ENCODE peak calls at places on chromosomes 1 and 21, in ten cellular contexts. D is prostate gland, M is thoracic aorta, W is PC-9, Q is mucosa of descending colon, S is HAP-1, O is adipocyte, L is heart left ventricle, R is aorta, F is psoas muscle. C is an unnamed sample.

GRCh38 chr1:21939650-21940374 is 2.7 kb upstream of the HSPG2 start:
- DNase-seq in R (peak; percentile 94), O (peak; percentile 98), W (peak; percentile 71), S (peak; percentile 34), F (peak; percentile 92), Q (peak; percentile 81), L (peak; percentile 94), D (peak; percentile 56), M (peak; percentile 76), C (no peak)

GRCh38 chr1:175702079-175702795 is 41.2 kb downstream of the TNR start:
- DNase-seq in O (no peak), D (no peak), M (no peak), W (no peak), S (no peak), Q (no peak), L (peak; percentile 35), R (no peak), F (no peak), C (no peak)

GRCh38 chr1:201719812-201720521 is 109.0 kb upstream of the IPO9 start:
- DNase-seq in W (no peak), L (peak; percentile 75), D (no peak), O (no peak), M (no peak), Q (no peak), F (peak; percentile 65), S (no peak), R (peak; percentile 79), C (peak; percentile 72)

GRCh38 chr1:74731399-74732052 is 1.3 kb downstream of the CRYZ start:
- DNase-seq in L (no peak), D (no peak), W (no peak), O (peak; percentile 32), R (no peak), M (no peak), S (no peak), F (no peak), Q (no peak), C (no peak)

GRCh38 chr21:46118871-46119564 is 21.1 kb downstream of the COL6A2 start:
- DNase-seq in D (no peak), R (peak; percentile 45), Q (peak; percentile 12), W (no peak), O (no peak), F (peak; percentile 12), L (peak; percentile 23), M (no peak), S (no peak), C (no peak)

GRCh38 chr1:25700124-25700523 is 83.5 kb downstream of the MAN1C1 start:
- DNase-seq in D (no peak), R (peak; percentile 67), S (no peak), F (peak; percentile 77), M (no peak), W (no peak), O (peak; percentile 79), L (peak; percentile 87), Q (no peak), C (no peak)

GRCh38 chr1:105100102-105100501 is 1350.4 kb downstream of the AMY1C start:
- DNase-seq in D (no peak), S (no peak), M (no peak), O (no peak), R (no peak), W (no peak), F (no peak), Q (no peak), L (no peak), C (no peak)

GRCh38 chr1:152870831-152871730 is 7.0 kb upstream of the SMCP start:
- DNase-seq in W (peak; percentile 42), L (no peak), R (no peak), D (no peak), O (peak; percentile 7), S (no peak), M (no peak), Q (no peak), F (no peak), C (peak; percentile 82)

GRCh38 chr1:221865808-221866207 is 123.9 kb upstream of the DUSP10 start:
- DNase-seq in Q (no peak), R (no peak), D (no peak), O (no peak), F (no peak), W (no peak), L (peak; percentile 50), S (no peak), M (no peak), C (no peak)

GRCh38 chr1:89310976-89311375 is 38.3 kb upstream of the GBP5 start:
- DNase-seq in R (no peak), D (no peak), O (no peak), Q (no peak), L (no peak), S (no peak), W (no peak), M (no peak), F (no peak), C (no peak)

GRCh38 chr1:21317035-21317689 is 26.9 kb upstream of the ECE1 start:
- DNase-seq in W (no peak), O (peak; percentile 95), D (no peak), M (peak; percentile 76), S (no peak), R (peak; percentile 93), Q (peak; percentile 51), L (peak; percentile 87), F (peak; percentile 85), C (no peak)

GRCh38 chr1:234978397-234979291 is 150.0 kb downstream of the TOMM20 start:
- DNase-seq in W (peak; percentile 93), S (no peak), F (peak; percentile 54), O (peak; percentile 50), Q (peak; percentile 77), D (no peak), M (no peak), L (peak; percentile 64), R (peak; percentile 77), C (no peak)

GRCh38 chr1:173332026-173332425 is 124.9 kb upstream of the TNFSF4 start:
- DNase-seq in M (no peak), L (peak; percentile 76), D (no peak), F (peak; percentile 29), S (no peak), W (no peak), R (peak; percentile 49), Q (no peak), O (peak; percentile 32), C (no peak)

GRCh38 chr21:31985398-31985797 is 112.6 kb downstream of the HUNK start:
- DNase-seq in M (no peak), R (no peak), O (no peak), F (no peak), S (no peak), L (no peak), W (no peak), Q (no peak), D (no peak), C (no peak)

GRCh38 chr1:204051718-204052117 is 21.2 kb upstream of the SOX13 start:
- DNase-seq in S (no peak), Q (no peak), F (no peak), M (no peak), L (no peak), O (no peak), R (no peak), W (no peak), D (no peak), C (no peak)

GRCh38 chr1:63643517-63643916 is 50.3 kb downstream of the PGM1 start:
- DNase-seq in W (no peak), O (no peak), R (no peak), M (no peak), F (no peak), D (no peak), L (no peak), Q (peak; percentile 33), S (no peak), C (no peak)
- H3K36me3 ChIP-seq in W (peaks cover 11% of the 10 kb centered on the region), O (peaks cover 68% of the 10 kb centered on the region), R (peaks cover 8% of the 10 kb centered on the region), M (peaks cover 4% of the 10 kb centered on the region), F (peaks cover 51% of the 10 kb centered on the region), D (no peaks in the 10 kb centered on the region), L (peaks cover 19% of the 10 kb centered on the region), Q (no peaks in the 10 kb centered on the region), S (no peaks in the 10 kb centered on the region), C (peaks cover 11% of the 10 kb centered on the region)

GRCh38 chr1:15542685-15543588 is 16.3 kb downstream of the DNAJC16 start:
- DNase-seq in W (no peak), F (no peak), D (no peak), S (no peak), L (no peak), O (no peak), R (no peak), M (no peak), Q (no peak), C (no peak)
- H3K36me3 ChIP-seq in W (no peaks in the 10 kb centered on the region), F (peaks cover 97% of the 10 kb centered on the region), D (peaks cover 4% of the 10 kb centered on the region), S (peaks cover 40% of the 10 kb centered on the region), L (peaks cover 94% of the 10 kb centered on the region), O (peaks cover 86% of the 10 kb centered on the region), R (peaks cover 2% of the 10 kb centered on the region), M (peaks cover 28% of the 10 kb centered on the region), Q (no peaks in the 10 kb centered on the region), C (peaks cover 8% of the 10 kb centered on the region)

DNA sequence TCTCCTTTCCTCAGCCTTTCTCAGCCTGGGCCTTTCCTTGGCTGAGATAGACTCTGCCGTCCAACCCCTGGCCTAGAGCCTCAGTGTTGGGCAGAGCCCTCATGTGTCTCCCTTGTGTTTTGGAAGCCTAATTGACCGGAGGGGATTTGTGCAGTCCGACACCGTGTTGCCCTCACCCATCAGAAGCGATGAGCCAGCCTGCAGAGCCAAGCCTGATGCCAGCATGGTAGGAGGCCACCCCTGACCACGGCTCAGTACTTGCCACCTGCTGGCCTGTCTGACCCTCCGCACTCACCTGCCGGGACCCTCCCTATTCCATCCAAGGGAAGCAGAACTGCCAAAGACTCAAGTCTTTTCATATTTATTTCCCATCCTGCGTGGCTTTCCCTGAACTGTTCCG is 9.3 kb upstream of the SFN start:
- DNase-seq in O (no peak), D (no peak), Q (no peak), F (no peak), W (no peak), S (no peak), M (no peak), R (no peak), L (no peak), C (no peak)
- H3K36me3 ChIP-seq in O (peaks cover 69% of the 10 kb centered on the region), D (no peaks in the 10 kb centered on the region), Q (peaks cover 4% of the 10 kb centered on the region), F (peaks cover 80% of the 10 kb centered on the region), W (peaks cover 4% of the 10 kb centered on the region), S (peaks cover 45% of the 10 kb centered on the region), M (peaks cover 23% of the 10 kb centered on the region), R (no peaks in the 10 kb centered on the region), L (peaks cover 95% of the 10 kb centered on the region), C (peaks cover 16% of the 10 kb centered on the region)

GRCh38 chr1:228276901-228277490 is 69.2 kb downstream of the OBSCN start:
- DNase-seq in F (no peak), R (peak; percentile 47), S (no peak), W (no peak), Q (no peak), D (no peak), O (no peak), M (no peak), L (no peak), C (no peak)
- H3K36me3 ChIP-seq in F (peaks cover 97% of the 10 kb centered on the region), R (no peaks in the 10 kb centered on the region), S (no peaks in the 10 kb centered on the region), W (no peaks in the 10 kb centered on the region), Q (no peaks in the 10 kb centered on the region), D (no peaks in the 10 kb centered on the region), O (no peaks in the 10 kb centered on the region), M (no peaks in the 10 kb centered on the region), L (peaks cover 7% of the 10 kb centered on the region), C (peaks cover 4% of the 10 kb centered on the region)

C was measured in mesendoderm.